ENCODE peak calls at places on chromosomes 13 and 19, in nine cellular contexts. Y, Q, D, M, A, P, R, F and V are unnamed samples.

GRCh38 chr13:21672811-21673591 is 2.1 kb downstream of the FGF9 start:
- DNase-seq in M (no peak), Y (no peak), R (no peak), A (no peak), P (no peak), D (no peak), F (no peak), Q (no peak), V (no peak)

GRCh38 chr13:109256866-109257760 is 529.3 kb downstream of the IRS2 start:
- DNase-seq in D (no peak), Q (no peak), R (no peak), Y (no peak), P (peak), M (peak), F (no peak), A (no peak), V (no peak)

GRCh38 chr13:19981685-19982238 is 23.2 kb downstream of the ZMYM2 start:
- DNase-seq in D (no peak), R (no peak), P (no peak), A (no peak), M (no peak), Q (no peak), Y (no peak), F (no peak), V (no peak)

GRCh38 chr13:50924025-50924424 is 14.4 kb downstream of the RNASEH2B start:
- DNase-seq in M (no peak), F (no peak), P (no peak), A (no peak), Y (no peak), D (no peak), R (no peak), Q (no peak), V (no peak)

GRCh38 chr19:42386974-42387707 is 3.0 kb downstream of the CNFN start:
- DNase-seq in M (no peak), R (peak), Q (peak), A (peak), F (peak), D (peak), P (peak), Y (peak), V (peak)

GRCh38 chr13:80341771-80342271 is 895 bp upstream of the SPRY2 start:
- DNase-seq in P (peak), D (no peak), Q (peak), F (peak), A (peak), Y (peak), R (no peak), M (no peak), V (no peak)

GRCh38 chr19:45071969-45072790 is 4.1 kb downstream of the ZNF296 start:
- DNase-seq in P (no peak), M (no peak), F (no peak), R (no peak), A (no peak), Q (peak), D (no peak), Y (no peak), V (no peak)

GRCh38 chr19:10686193-10686592 is 15.0 kb upstream of the QTRT1 start:
- DNase-seq in D (no peak), F (no peak), Y (no peak), A (no peak), Q (no peak), M (no peak), R (no peak), P (no peak), V (no peak)

GRCh38 chr13:99955747-99956472 is 15.7 kb downstream of the ZIC5 start:
- DNase-seq in R (no peak), Y (no peak), D (no peak), P (peak), M (no peak), F (no peak), Q (no peak), A (no peak), V (no peak)

GRCh38 chr19:33828266-33829075 is 31.8 kb downstream of the KCTD15 start:
- DNase-seq in R (no peak), D (no peak), F (no peak), Q (no peak), M (no peak), Y (no peak), P (no peak), A (no peak), V (no peak)

GRCh38 chr19:33998739-33999345 is 173.5 kb upstream of the LSM14A start:
- DNase-seq in M (no peak), F (no peak), P (no peak), Y (no peak), R (no peak), A (no peak), Q (no peak), D (no peak), V (peak)

GRCh38 chr13:31100721-31101120 is 61.0 kb downstream of the HSPH1 start:
- DNase-seq in R (no peak), F (no peak), Q (no peak), P (no peak), Y (no peak), A (no peak), M (no peak), D (no peak), V (no peak)

GRCh38 chr19:48554385-48555091 is 2.6 kb downstream of the SULT2B1 start:
- DNase-seq in P (no peak), M (no peak), A (no peak), R (no peak), Q (peak), Y (no peak), F (peak), D (no peak), V (no peak)

GRCh38 chr19:49954933-49955332 is 6.0 kb downstream of the SIGLEC11 start:
- DNase-seq in M (no peak), F (no peak), Q (no peak), P (peak), Y (no peak), R (no peak), D (no peak), A (no peak), V (no peak)

GRCh38 chr13:80572867-80573266 is 231.9 kb upstream of the SPRY2 start:
- DNase-seq in P (no peak), Q (no peak), D (no peak), M (no peak), R (no peak), Y (no peak), F (no peak), A (no peak), V (no peak)

GRCh38 chr13:63025741-63026140 is 1610.1 kb upstream of the PCDH20 start:
- DNase-seq in P (no peak), R (no peak), M (no peak), A (no peak), F (no peak), Y (no peak), Q (no peak), D (no peak), V (no peak)

GRCh38 chr13:49828452-49828851 is 36.0 kb upstream of the KPNA3 start:
- DNase-seq in P (no peak), R (no peak), M (no peak), Y (no peak), A (no peak), Q (no peak), F (no peak), D (no peak), V (no peak)

GRCh38 chr19:36215276-36216171 is 618 bp downstream of the ZNF146 start:
- DNase-seq in R (no peak), D (no peak), F (no peak), A (no peak), Q (peak), P (peak), M (peak), Y (peak), V (peak)